ENCODE peak calls at places on chromosomes 7 and 10, in seven cellular contexts. S is H9; U is GM23338; T is lower lobe of right lung; J is CD8-positive, alpha-beta T cell; I is Panc1; A is thoracic aorta. G is an unnamed sample. For H3K4me1, the result is how much of the 10 kb centered on the place peaks cover.

GRCh38 chr7:80127412-80128150 is 7.0 kb upstream of the GNAI1 start:
- DNase-seq in U (peak), T (no peak), I (no peak), S (peak), A (no peak), J (no peak), G (peak)

GRCh38 chr7:32158751-32159360 is 88.6 kb upstream of the PDE1C start:
- DNase-seq in S (no peak), U (no peak), I (no peak), T (no peak), J (no peak), A (no peak), G (no peak)

GRCh38 chr10:111546216-111546615 is 469.4 kb downstream of the ADRA2A start:
- DNase-seq in I (no peak), T (no peak), S (no peak), J (no peak), U (no peak), A (no peak), G (no peak)

GRCh38 chr7:137313196-137313595 is 30.3 kb downstream of the PTN start:
- DNase-seq in I (no peak), J (no peak), U (no peak), A (no peak), T (no peak), S (no peak), G (no peak)

GRCh38 chr7:29337628-29338116 is 143.1 kb downstream of the CHN2 start:
- DNase-seq in J (peak), A (no peak), S (no peak), U (no peak), I (no peak), T (no peak), G (no peak)

GRCh38 chr10:43863270-43863669 is 214.6 kb upstream of the ZNF32 start:
- DNase-seq in I (no peak), J (no peak), U (no peak), A (no peak), T (peak), S (no peak), G (no peak)

GRCh38 chr7:48006866-48007265 is 22.0 kb downstream of the SUN3 start:
- DNase-seq in U (no peak), S (no peak), A (no peak), T (no peak), I (no peak), J (no peak), G (no peak)

GRCh38 chr10:129877773-129878371 is 86.2 kb downstream of the EBF3 start:
- DNase-seq in J (peak), S (peak), U (peak), I (peak), A (no peak), T (no peak), G (peak)

GRCh38 chr7:79876769-79877362 is 257.8 kb upstream of the GNAI1 start:
- DNase-seq in J (no peak), I (peak), S (no peak), A (no peak), U (no peak), T (no peak), G (no peak)

GRCh38 chr10:93071674-93072224 is 1.9 kb upstream of the CYP26A1 start:
- DNase-seq in A (no peak), T (peak), J (no peak), I (no peak), S (peak), U (peak), G (peak)

GRCh38 chr10:129658673-129659072 is 191.6 kb downstream of the MGMT start:
- DNase-seq in U (peak), A (no peak), S (peak), J (no peak), I (no peak), T (no peak), G (peak)

GRCh38 chr10:43255644-43256431 is 11.0 kb downstream of the RASGEF1A start:
- DNase-seq in T (no peak), U (peak), I (no peak), S (peak), J (peak), A (no peak), G (peak)

GRCh38 chr7:75881436-75882095 is 2.7 kb downstream of the RHBDD2 start:
- DNase-seq in A (no peak), J (no peak), S (peak), I (no peak), U (peak), T (peak), G (peak)
- TF ChIP-seq CTCF in A (no peak), J (no peak), S (peak), I (no peak), U (no peak), T (no peak), G (peak)

GRCh38 chr7:143389316-143390097 is 8.4 kb downstream of the ZYX start:
- DNase-seq in A (no peak), J (no peak), U (no peak), I (no peak), S (peak), T (no peak), G (peak)
- H3K4me1 ChIP-seq in A (half or more), J (under half), U (under half), I (under half), S (under half), T (half or more), G (under half)

DNA sequence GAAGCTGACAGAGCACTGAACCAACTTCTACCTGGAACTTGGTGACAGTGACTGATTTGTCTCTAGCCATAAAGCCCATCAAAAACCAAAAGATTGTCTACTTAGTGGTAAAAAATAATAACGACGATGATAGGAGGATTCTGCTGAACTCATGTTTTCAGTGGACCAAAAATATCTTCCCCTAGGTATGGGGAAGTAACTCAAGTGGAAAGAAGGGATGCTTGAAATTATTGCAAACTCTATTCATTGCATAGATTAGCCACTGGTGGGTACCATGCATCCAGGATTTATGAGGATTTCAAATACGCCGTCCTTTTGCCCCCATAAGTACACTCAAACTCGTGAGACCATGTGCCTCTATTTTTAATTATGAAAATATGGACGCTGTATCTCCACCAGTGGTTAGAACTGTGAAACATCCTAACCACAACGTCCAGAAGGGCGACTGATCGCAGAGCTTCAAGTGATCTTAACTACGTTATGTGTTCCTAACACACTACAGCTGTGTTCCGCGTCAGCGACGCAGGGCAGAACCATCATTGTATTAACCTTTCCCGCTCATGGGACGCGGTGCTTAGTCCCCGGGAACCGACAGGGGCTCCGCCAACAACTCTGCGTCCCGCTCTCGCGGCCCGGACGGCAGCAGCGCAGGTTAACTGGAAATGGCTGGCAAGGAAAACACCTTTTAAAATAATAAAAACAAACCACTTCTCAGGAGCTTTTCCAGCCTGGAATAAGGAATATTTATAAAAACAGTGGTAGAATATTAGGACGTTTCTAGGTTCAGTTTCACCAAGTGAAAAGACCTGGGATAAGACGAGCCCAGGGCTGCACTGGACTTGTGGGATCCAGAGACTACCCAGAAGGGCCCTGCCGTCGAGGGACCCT is 776 bp downstream of the PEX1 start:
- DNase-seq in U (peak), S (peak), A (peak), T (peak), J (peak), I (peak), G (peak)
- TF ChIP-seq CTCF in U (no peak), S (peak), A (no peak), T (no peak), J (no peak), I (no peak), G (peak)

GRCh38 chr7:151754142-151754590 is 122.7 kb downstream of the PRKAG2 start:
- DNase-seq in T (peak), A (peak), I (peak), J (no peak), U (peak), S (peak), G (peak)

GRCh38 chr7:151756076-151756731 is 120.7 kb downstream of the PRKAG2 start:
- DNase-seq in J (peak), T (peak), S (no peak), U (no peak), I (no peak), A (no peak), G (no peak)

GRCh38 chr7:151755131-151755787 is 121.7 kb downstream of the PRKAG2 start:
- DNase-seq in T (peak), S (peak), J (no peak), U (no peak), A (no peak), I (no peak), G (no peak)

GRCh38 chr7:151752816-151753600 is 123.9 kb downstream of the PRKAG2 start:
- DNase-seq in I (no peak), J (no peak), T (no peak), U (no peak), A (no peak), S (no peak), G (peak)

DNA sequence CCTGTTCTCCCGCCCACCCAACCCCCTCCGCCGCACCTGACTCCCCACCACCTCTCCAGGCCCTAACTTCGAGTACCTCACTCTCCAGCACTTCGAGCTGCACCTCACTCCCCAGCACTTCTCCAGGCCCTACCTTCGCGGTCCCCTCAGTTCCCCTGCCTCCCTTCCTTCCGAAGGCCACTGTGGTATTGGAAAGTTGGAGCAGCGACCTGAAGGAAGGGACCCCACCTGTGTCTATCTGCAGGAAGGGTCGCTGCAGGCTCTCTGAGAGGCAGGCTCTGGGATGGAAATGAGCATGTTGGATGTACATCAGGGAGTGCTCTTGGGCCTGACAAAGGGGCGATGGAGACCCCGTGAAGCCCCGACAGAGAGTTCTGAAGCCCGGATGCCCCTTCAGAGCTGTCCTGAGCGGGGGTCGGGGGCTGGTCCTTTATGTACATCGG is 122.2 kb downstream of the PRKAG2 start:
- DNase-seq in U (no peak), T (no peak), S (no peak), I (no peak), A (no peak), J (no peak), G (peak)
- H3K4me1 ChIP-seq in U (under half), T (under half), S (under half), I (half or more), A (under half), J (under half), G (under half)

GRCh38 chr7:87312215-87312865 is 33.1 kb upstream of the CROT start:
- DNase-seq in I (peak), S (peak), U (peak), T (no peak), A (no peak), J (peak), G (peak)
- TF ChIP-seq CTCF in I (peak), S (peak), U (peak), T (peak), A (peak), J (peak), G (peak)

DNA sequence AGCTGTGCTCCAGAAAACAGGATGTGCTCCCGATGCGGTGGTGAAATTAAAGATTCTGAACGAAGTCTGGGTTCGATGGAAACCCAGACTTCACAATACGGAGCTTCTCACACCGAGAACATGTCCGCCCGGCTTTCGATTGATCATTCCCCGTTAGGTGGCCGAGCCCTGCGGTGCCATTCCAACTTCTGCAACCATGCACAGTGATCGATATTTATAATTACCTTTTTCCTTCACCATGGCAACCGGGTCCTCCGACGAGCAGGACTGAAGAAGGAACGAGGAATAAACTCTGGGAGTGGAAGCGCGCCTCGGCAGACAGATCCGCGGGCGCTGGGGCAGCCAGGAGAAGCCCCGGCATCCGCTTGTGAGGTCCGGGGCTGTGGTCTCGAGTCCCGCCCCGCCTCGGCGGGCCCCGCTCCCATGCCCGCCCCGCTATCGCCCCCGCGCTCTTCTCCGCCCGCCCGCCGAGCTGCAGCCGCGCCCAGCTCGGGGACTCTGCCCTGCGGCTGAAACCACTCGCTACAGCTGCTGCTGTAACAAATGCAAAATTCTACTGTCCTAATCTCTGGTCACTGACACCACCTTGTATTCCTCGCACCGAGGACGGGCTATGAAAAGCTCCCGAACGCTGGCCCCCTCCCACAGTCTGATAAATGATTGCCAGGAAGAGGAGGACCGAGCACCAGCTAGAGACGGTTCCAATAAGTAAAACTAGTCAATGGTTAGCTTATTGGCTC is 26.2 kb downstream of the ABLIM1 start:
- DNase-seq in I (no peak), A (no peak), U (peak), J (no peak), S (peak), T (peak), G (peak)
- H3K4me1 ChIP-seq in I (half or more), A (under half), U (under half), J (under half), S (under half), T (half or more), G (under half)

DNA sequence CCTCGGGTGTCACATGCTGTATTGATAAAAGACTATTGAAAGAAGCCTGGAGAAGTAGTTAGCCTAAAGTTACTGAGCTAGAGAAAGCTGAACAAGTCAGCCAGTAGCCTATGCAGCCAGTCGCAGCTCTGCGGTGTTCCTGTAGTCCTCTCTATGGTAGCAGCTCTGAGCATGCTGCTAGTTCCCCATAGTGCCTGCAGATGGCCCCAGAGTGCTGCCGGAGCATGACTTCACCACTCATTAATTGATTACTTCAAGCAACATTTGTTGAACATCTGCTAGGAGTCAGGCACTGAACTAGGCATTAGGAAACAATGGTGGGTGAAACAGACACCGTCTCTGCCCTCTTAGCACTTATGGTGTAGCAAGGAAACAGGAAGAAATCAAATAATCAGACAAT is 422.7 kb downstream of the SORCS3 start:
- DNase-seq in I (peak), S (peak), T (no peak), U (peak), A (no peak), J (no peak), G (peak)
- TF ChIP-seq CTCF in I (peak), S (peak), T (peak), U (peak), A (no peak), J (no peak), G (peak)

GRCh38 chr10:27247441-27247840 is 6.8 kb upstream of the ACBD5 start:
- DNase-seq in J (no peak), U (no peak), I (no peak), S (no peak), T (no peak), A (no peak), G (no peak)

GRCh38 chr10:27244976-27245375 is 4.4 kb upstream of the ACBD5 start:
- DNase-seq in T (no peak), I (no peak), S (no peak), U (no peak), J (no peak), A (no peak), G (no peak)

GRCh38 chr10:27247037-27247436 is 6.4 kb upstream of the ACBD5 start:
- DNase-seq in I (no peak), U (no peak), S (no peak), T (no peak), J (no peak), A (no peak), G (no peak)

GRCh38 chr10:27245846-27246245 is 5.2 kb upstream of the ACBD5 start:
- DNase-seq in S (no peak), U (no peak), T (no peak), J (no peak), I (no peak), A (no peak), G (no peak)

DNA sequence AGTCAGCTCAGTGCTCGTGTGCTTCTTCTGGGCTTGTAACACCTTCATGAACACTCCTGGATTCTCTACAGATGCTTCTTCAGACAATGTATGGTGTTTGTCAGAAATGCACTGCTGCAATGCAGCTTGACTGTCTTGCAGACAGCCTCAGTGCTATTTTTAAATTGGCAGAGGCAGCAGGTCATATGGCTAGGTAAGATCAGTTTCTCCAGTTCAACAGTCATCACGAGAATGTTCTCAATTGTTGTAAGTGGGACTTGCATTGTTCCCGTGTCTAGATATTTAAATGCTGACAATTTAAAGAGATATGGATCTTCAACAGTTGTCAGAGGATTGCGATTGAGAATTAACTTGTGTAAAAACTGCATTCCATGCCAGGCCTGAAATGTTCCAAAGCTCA is 7.6 kb upstream of the ACBD5 start:
- DNase-seq in S (no peak), T (no peak), A (no peak), U (no peak), I (no peak), J (no peak), G (no peak)
- H3K4me1 ChIP-seq in S (under half), T (under half), A (under half), U (under half), I (under half), J (under half), G (under half)

GRCh38 chr7:1593091-1593866 is 23.4 kb upstream of the PSMG3 start:
- DNase-seq in T (no peak), S (peak), J (peak), A (no peak), I (no peak), U (no peak), G (peak)
- TF ChIP-seq CTCF in T (no peak), S (peak), J (no peak), A (no peak), I (no peak), U (peak), G (peak)

GRCh38 chr10:79129361-79129997 is 60.7 kb downstream of the ZMIZ1 start:
- DNase-seq in U (peak), S (peak), I (no peak), T (no peak), J (no peak), A (no peak), G (peak)
- H3K4me1 ChIP-seq in U (half or more), S (under half), I (half or more), T (half or more), J (under half), A (under half), G (under half)